ENCODE peak calls at places on chromosomes 11 and 22, in six cellular contexts. N is transverse colon, V is H1, M is GM23338, C is spleen, J is sigmoid colon. X is an unnamed sample.
A peak's percentile ranks its signal among the peaks of the same experiment; 100 is the strongest.

GRCh38 chr22:25120761-25121212 is 78.9 kb upstream of the CRYBB3 start:
- DNase-seq in N (peak; percentile 46), V (no peak), M (no peak), C (no peak), J (no peak), X (peak; percentile 64)

GRCh38 chr11:100473390-100473740 is 213.7 kb upstream of the ARHGAP42 start:
- DNase-seq in N (no peak), V (no peak), M (no peak), C (no peak), J (no peak), X (no peak)

GRCh38 chr11:104033134-104033533 is 3.3 kb upstream of the DDI1 start:
- DNase-seq in N (no peak), V (no peak), M (no peak), C (no peak), J (no peak), X (no peak)

GRCh38 chr11:28899706-28900105 is 791.5 kb downstream of the METTL15 start:
- DNase-seq in N (no peak), V (no peak), M (no peak), C (no peak), J (no peak), X (no peak)

GRCh38 chr11:128098840-128099239 is 488.5 kb downstream of the ETS1 start:
- DNase-seq in N (no peak), V (no peak), M (peak; percentile 14), C (no peak), J (no peak), X (no peak)

GRCh38 chr11:104700609-104701008 is 197.7 kb downstream of the CASP12 start:
- DNase-seq in N (no peak), V (no peak), M (no peak), C (no peak), J (no peak), X (no peak)

GRCh38 chr22:28142361-28142801 is 223.3 kb upstream of the PITPNB start:
- DNase-seq in N (no peak), V (no peak), M (no peak), C (no peak), J (no peak), X (peak; percentile 12)

GRCh38 chr11:92211576-92212167 is 12.9 kb upstream of the FAT3 start:
- DNase-seq in N (no peak), V (no peak), M (peak; percentile 63), C (no peak), J (no peak), X (peak; percentile 19)

GRCh38 chr11:12125609-12126149 is 15.3 kb downstream of the MICAL2 start:
- DNase-seq in N (no peak), V (no peak), M (no peak), C (no peak), J (no peak), X (no peak)

GRCh38 chr11:112440518-112440917 is 179.9 kb upstream of the PLET1 start:
- DNase-seq in N (no peak), V (no peak), M (peak; percentile 82), C (no peak), J (no peak), X (no peak)

GRCh38 chr11:114162719-114163123 is 103.2 kb downstream of the ZBTB16 start:
- DNase-seq in N (peak; percentile 92), V (no peak), M (no peak), C (no peak), J (peak; percentile 99), X (peak; percentile 97)

GRCh38 chr11:117851091-117851490 is 25.4 kb downstream of the FXYD6 start:
- DNase-seq in N (no peak), V (no peak), M (peak; percentile 41), C (no peak), J (peak; percentile 79), X (no peak)

GRCh38 chr11:120511804-120512726 is 517 bp downstream of the GRIK4 start:
- DNase-seq in N (no peak), V (no peak), M (no peak), C (peak; percentile 74), J (no peak), X (no peak)

GRCh38 chr22:19795617-19796008 is 35.0 kb downstream of the TBX1 start:
- DNase-seq in N (no peak), V (no peak), M (no peak), C (no peak), J (no peak), X (no peak)

GRCh38 chr11:1719781-1720180 is 22.8 kb downstream of the KRTAP5-6 start:
- DNase-seq in N (no peak), V (no peak), M (no peak), C (no peak), J (no peak), X (no peak)

GRCh38 chr11:79092791-79093313 is 348.0 kb downstream of the TENM4 start:
- DNase-seq in N (no peak), V (no peak), M (no peak), C (no peak), J (peak; percentile 75), X (peak; percentile 17)

GRCh38 chr11:71086687-71087258 is 165.6 kb downstream of the SHANK2 start:
- DNase-seq in N (no peak), V (peak; percentile 78), M (peak; percentile 80), C (no peak), J (no peak), X (peak; percentile 40)

GRCh38 chr11:18132341-18132740 is at the start of gene MRGPRX3:
- DNase-seq in N (no peak), V (no peak), M (no peak), C (no peak), J (no peak), X (no peak)

GRCh38 chr22:37546436-37547248 is 13.6 kb upstream of the CDC42EP1 start:
- DNase-seq in N (peak; percentile 32), V (no peak), M (peak; percentile 87), C (no peak), J (peak; percentile 91), X (peak; percentile 26)

DNA sequence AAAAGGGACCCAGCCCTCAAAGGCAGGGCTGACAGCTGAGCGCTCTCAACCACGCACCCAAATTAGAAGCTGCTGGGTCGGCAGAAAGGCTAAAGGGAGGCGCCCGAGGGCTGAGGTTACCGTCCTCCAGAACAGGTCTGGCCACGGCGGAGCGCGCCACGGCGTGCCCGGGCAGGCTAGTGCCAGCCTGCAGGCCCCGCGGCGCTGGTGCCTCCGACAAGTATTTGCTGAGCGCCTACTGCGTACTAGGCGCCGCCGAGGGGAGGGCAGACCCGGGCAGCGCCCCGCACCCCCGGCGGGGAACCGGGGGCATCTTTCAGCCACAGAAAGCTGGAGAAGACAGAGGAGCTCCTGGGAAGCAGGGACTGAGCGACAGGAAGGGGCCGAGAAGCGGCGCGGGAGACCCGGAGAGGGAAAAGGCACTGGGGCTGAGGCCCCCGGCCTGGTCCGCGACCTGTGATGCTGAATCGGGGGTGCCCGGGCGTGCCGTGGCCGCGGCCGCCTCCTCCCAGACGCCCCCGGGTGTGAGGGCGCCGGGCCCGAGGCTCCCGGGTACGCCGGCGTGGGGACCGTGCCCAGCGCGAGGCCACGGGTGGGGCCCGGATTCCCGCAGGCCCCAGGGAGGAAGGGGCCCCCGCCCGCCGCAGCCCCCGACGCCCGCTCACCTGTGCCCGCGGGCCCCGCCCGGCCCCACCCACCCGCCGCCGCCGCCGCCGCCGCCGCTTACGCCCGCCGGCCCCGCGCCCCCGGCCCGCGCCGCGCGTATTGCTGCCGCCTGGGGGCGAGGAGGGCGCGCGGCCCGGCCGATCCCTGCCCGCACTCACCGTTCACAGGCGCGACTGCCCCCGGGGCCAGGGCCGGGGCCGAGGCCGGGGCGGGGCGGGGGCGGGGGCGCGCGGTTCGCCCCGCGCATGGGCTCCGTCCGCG is 521 bp downstream of the HRAS start:
- DNase-seq in N (no peak), V (peak; percentile 66), M (peak; percentile 44), C (peak; percentile 89), J (no peak), X (peak; percentile 87)
- TF ChIP-seq CTCF in N (no peak), V (no peak), M (no peak), C (no peak), J (no peak), X (no peak)

DNA sequence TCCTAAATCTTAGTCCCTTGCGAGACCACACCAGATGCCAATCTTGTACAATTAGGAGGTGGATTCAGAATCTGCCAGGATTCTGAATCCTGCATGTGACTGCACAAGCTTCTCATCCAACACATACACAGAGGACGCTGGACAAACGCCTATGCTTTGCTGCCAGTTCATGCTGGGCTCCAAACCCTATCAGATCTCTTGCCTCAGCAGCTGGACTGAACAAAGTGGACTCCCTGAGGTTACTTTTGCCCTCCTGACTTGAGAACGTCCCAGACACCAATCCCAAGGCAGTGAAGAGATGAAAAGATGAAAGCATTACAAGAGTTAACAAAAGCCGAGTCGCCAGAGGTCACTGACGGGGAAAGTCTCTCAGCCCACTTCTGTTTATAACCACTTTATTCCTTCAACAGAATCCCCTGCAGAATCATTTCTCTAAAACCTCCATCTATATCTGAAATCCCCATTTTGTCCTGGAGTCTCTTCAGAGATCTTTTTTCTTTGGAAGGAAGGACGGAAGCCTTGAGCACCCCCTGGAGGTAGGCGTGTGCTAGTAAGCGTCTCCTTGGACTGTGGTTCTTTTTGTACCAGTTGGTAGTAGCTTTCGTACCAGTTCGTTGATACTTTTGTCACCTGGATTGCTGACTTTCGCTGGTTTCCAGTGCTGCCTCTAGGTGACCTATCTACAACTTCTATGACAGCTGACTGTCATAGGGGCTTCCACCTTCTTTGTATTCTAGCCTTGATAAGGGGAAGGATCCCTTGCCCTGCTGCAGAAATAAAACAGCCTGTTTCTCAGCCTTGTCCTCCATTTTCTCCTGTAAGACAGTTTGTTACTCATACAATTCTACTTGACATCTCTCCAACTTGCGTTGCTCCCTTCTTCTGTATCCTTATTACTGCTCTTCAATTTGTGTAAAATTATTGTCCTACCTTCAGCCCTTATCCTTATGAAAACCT is 26.1 kb upstream of the EED start:
- DNase-seq in N (peak; percentile 75), V (peak; percentile 79), M (peak; percentile 91), C (peak; percentile 76), J (peak; percentile 77), X (peak; percentile 46)
- H3K4me3 ChIP-seq in N (peak overlapping the region; percentile 10), V (no peak overlapping the region), M (no peak overlapping the region), C (peak overlapping the region; percentile 14), J (no peak overlapping the region), X (no peak overlapping the region)

DNA sequence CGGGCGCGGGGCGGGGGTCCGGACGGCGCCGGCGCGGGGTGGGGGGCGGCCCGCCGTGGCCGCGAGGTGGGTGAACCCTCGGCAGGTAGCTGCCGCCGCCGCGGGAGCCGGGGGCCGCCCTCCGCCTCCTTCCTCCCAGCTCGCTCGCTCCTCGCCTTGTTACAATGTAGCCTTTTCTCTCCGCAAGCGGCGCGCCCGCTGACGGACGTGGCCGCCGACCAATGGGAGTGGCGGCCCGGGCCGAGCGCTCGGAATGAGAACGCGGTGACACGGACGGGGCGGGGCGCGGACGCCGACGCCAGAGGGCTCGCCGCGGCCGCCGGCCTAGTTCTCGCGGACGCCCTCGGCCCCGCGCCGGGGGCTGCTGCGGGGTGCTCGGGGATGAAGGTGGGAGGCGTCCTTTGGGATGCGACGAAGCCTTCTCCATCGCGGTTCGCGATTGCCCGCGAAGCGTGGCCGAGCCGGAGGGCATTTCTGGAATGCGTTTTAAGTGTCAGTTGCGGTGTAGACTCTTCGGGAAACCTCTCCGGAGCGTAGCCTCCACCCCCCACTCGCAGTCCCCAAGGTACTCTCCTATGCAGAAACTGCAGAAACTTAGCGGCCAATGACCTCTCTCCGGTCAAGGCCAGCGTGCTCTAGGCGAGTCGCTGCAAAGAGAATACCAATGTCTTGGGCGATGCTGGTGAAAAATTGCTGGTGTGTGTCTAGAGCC is 734 bp downstream of the PRDM11 start:
- DNase-seq in N (peak; percentile 96), V (peak; percentile 93), M (peak; percentile 95), C (peak; percentile 98), J (peak; percentile 98), X (peak; percentile 95)
- TF ChIP-seq POLR2AphosphoS5 in N (peak; percentile 96), V (peak; percentile 89), M (peak; percentile 67), C (peak; percentile 96), J (peak; percentile 90), X (peak; percentile 86)

DNA sequence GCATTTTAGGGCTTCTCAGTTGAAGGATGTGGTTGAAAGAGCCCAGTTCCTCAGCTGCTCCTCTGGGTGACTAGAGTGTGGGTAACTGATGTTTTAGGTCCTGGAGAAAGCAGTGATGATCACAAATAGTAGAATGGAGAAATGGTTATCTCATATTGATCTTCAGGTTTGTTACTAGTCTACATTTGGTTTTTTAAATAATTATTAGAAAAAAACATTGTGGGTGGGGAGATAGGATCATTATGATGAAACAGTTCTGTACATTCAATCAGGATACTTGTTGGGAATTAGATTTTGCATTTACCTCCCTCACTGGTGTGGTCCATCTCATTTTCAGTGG is 24.9 kb downstream of the SREBF2 start:
- DNase-seq in N (no peak), V (no peak), M (no peak), C (no peak), J (no peak), X (no peak)
- TF ChIP-seq CTCF in N (no peak), V (no peak), M (no peak), C (peak; percentile 28), J (no peak), X (no peak)

X was measured in prostate gland.